ENCODE peak calls at places on chromosomes 11 and 22, in eight cellular contexts. D is NCI-H1417, M is transverse colon, J is NCI-H748 treated with DMSO at 0.1 percent for 48 hours, T is GM23338, X is EL, L is natural killer cell, G is ovary. N is an unnamed sample.
A peak's percentile ranks its signal among the peaks of the same experiment; 100 is the strongest.

GRCh38 chr11:72069200-72069599 is 11.1 kb downstream of the NUMA1 start:
- DNase-seq in D (no peak), L (no peak), T (no peak), G (no peak), M (no peak), J (no peak), X (peak; percentile 20), N (no peak)

GRCh38 chr22:49885281-49885680 is 31.6 kb downstream of the ZBED4 start:
- DNase-seq in T (no peak), D (no peak), G (no peak), M (no peak), L (no peak), J (no peak), X (no peak), N (no peak)

GRCh38 chr11:36114095-36114494 is 170.2 kb downstream of the LDLRAD3 start:
- DNase-seq in T (no peak), X (no peak), D (no peak), J (no peak), M (no peak), G (no peak), L (no peak), N (no peak)

GRCh38 chr11:46200537-46201281 is 76.8 kb upstream of the CREB3L1 start:
- DNase-seq in X (peak; percentile 48), L (no peak), G (no peak), D (no peak), M (no peak), J (no peak), T (no peak), N (no peak)

GRCh38 chr11:57536947-57537654 is at the start of gene SMTNL1:
- DNase-seq in X (no peak), G (no peak), D (peak; percentile 10), L (no peak), M (no peak), T (peak; percentile 54), J (no peak), N (no peak)

GRCh38 chr11:65355013-65355775 is 643 bp downstream of the TIGD3 start:
- DNase-seq in D (peak; percentile 84), J (peak; percentile 55), L (peak; percentile 36), X (peak; percentile 27), M (peak; percentile 58), G (peak; percentile 52), T (peak; percentile 64), N (no peak)

GRCh38 chr22:34688825-34689224 is 377.1 kb upstream of the ISX start:
- DNase-seq in X (no peak), J (no peak), D (no peak), G (no peak), M (no peak), L (no peak), T (peak; percentile 3), N (no peak)

GRCh38 chr11:45915446-45915845 is 2.2 kb downstream of the PEX16 start:
- DNase-seq in J (no peak), D (no peak), X (no peak), L (no peak), G (no peak), T (no peak), M (no peak), N (no peak)

GRCh38 chr11:45238724-45239123 is 47.4 kb downstream of the SYT13 start:
- DNase-seq in G (no peak), L (no peak), J (no peak), X (peak; percentile 58), T (no peak), D (no peak), M (no peak), N (no peak)

N was measured in BJ.